ENCODE peak calls at places on chromosomes 6 and 20, in seven cellular contexts. A is heart left ventricle, H is iPS-NIHi11, L is D341Med, E is neural crest cell, X is tibial artery, V is lower leg skin. M is an unnamed sample.

GRCh38 chr6:110180228-110181008 is at the start of gene CDC40:
- DNase-seq in A (peak), H (peak), L (peak), E (peak), X (peak), V (peak), M (no peak)

GRCh38 chr6:12832341-12832740 is 115.8 kb downstream of the PHACTR1 start:
- DNase-seq in A (no peak), H (no peak), L (no peak), E (no peak), X (no peak), V (no peak), M (peak)

GRCh38 chr20:25859649-25860530 is 163.2 kb upstream of the ZNF337 start:
- DNase-seq in A (peak), H (peak), L (peak), E (peak), X (peak), V (peak), M (peak)

GRCh38 chr6:90922323-90922722 is 335.5 kb upstream of the MAP3K7 start:
- DNase-seq in A (no peak), H (no peak), L (no peak), E (no peak), X (no peak), V (no peak), M (no peak)

GRCh38 chr6:16799279-16800193 is 38.3 kb upstream of the ATXN1 start:
- DNase-seq in A (no peak), H (no peak), L (no peak), E (no peak), X (no peak), V (no peak), M (no peak)

GRCh38 chr6:16437984-16438383 is 199.6 kb downstream of the GMPR start:
- DNase-seq in A (peak), H (no peak), L (no peak), E (no peak), X (no peak), V (no peak), M (no peak)

GRCh38 chr20:10516529-10516928 is 81.4 kb downstream of the SLX4IP start:
- DNase-seq in A (no peak), H (no peak), L (no peak), E (no peak), X (no peak), V (no peak), M (no peak)

GRCh38 chr6:134307870-134308269 is 10.0 kb downstream of the SGK1 start:
- DNase-seq in A (no peak), H (no peak), L (no peak), E (no peak), X (no peak), V (no peak), M (no peak)

GRCh38 chr20:47454298-47455132 is 47.2 kb upstream of the NCOA3 start:
- DNase-seq in A (no peak), H (no peak), L (no peak), E (no peak), X (no peak), V (no peak), M (no peak)

GRCh38 chr20:2840967-2841531 is 504 bp downstream of the VPS16 start:
- DNase-seq in A (peak), H (peak), L (no peak), E (peak), X (peak), V (peak), M (no peak)

GRCh38 chr20:49979030-49979832 is 3.5 kb upstream of the SNAI1 start:
- DNase-seq in A (peak), H (peak), L (peak), E (peak), X (no peak), V (peak), M (peak)

GRCh38 chr6:6319947-6320811 is at the start of gene F13A1:
- DNase-seq in A (no peak), H (peak), L (no peak), E (no peak), X (peak), V (no peak), M (no peak)

GRCh38 chr20:2141592-2142575 is 40.3 kb downstream of the STK35 start:
- DNase-seq in A (no peak), H (no peak), L (no peak), E (no peak), X (no peak), V (no peak), M (no peak)

GRCh38 chr20:47790032-47790965 is 5.0 kb upstream of the SULF2 start:
- DNase-seq in A (no peak), H (no peak), L (no peak), E (no peak), X (no peak), V (no peak), M (peak)

GRCh38 chr6:148573922-148574321 is 172.9 kb upstream of the UST start:
- DNase-seq in A (no peak), H (no peak), L (no peak), E (no peak), X (no peak), V (no peak), M (peak)

M was measured in NCI-H1417.